ENCODE peak calls at places on chromosomes 1 and 21, in five cellular contexts. One of them, this sample, is unnamed.

GRCh38 chr21:41164981-41165650 is 2.8 kb upstream of the BACE2 start:
- DNase-seq in HepG2: peak
- DNase-seq in GM12878: no peak
- DNase-seq in NT2/D1: no peak
- DNase-seq in H1: no peak
- DNase-seq in this sample: no peak

GRCh38 chr1:205709059-205709398 is 28.7 kb upstream of the SLC45A3 start:
- DNase-seq in HepG2: peak
- DNase-seq in H1: no peak
- DNase-seq in GM12878: no peak
- DNase-seq in NT2/D1: no peak
- DNase-seq in this sample: no peak

GRCh38 chr21:45249626-45250025 is 38.1 kb downstream of the POFUT2 start:
- DNase-seq in NT2/D1: no peak
- DNase-seq in GM12878: no peak
- DNase-seq in H1: no peak
- DNase-seq in HepG2: no peak
- DNase-seq in this sample: no peak

GRCh38 chr1:162323023-162323422 is 53.6 kb downstream of the SPATA46 start:
- DNase-seq in H1: no peak
- DNase-seq in HepG2: no peak
- DNase-seq in NT2/D1: no peak
- DNase-seq in GM12878: no peak
- DNase-seq in this sample: no peak

GRCh38 chr1:3453891-3454810 is at the start of gene ARHGEF16:
- DNase-seq in HepG2: peak
- DNase-seq in GM12878: no peak
- DNase-seq in NT2/D1: peak
- DNase-seq in H1: peak
- DNase-seq in this sample: peak

GRCh38 chr1:209651148-209651547 is 1.1 kb downstream of the LAMB3 start:
- DNase-seq in H1: no peak
- DNase-seq in NT2/D1: peak
- DNase-seq in GM12878: no peak
- DNase-seq in HepG2: no peak
- DNase-seq in this sample: peak

GRCh38 chr1:244254467-244254866 is 197.2 kb downstream of the ADSS2 start:
- DNase-seq in GM12878: no peak
- DNase-seq in H1: no peak
- DNase-seq in HepG2: no peak
- DNase-seq in NT2/D1: no peak
- DNase-seq in this sample: no peak

GRCh38 chr1:247812637-247813036 is 11.3 kb downstream of the OR14A16 start:
- DNase-seq in HepG2: no peak
- DNase-seq in NT2/D1: no peak
- DNase-seq in GM12878: no peak
- DNase-seq in H1: no peak
- DNase-seq in this sample: no peak

GRCh38 chr1:66860529-66860928 is 59.5 kb upstream of the INSL5 start:
- DNase-seq in NT2/D1: no peak
- DNase-seq in GM12878: no peak
- DNase-seq in HepG2: no peak
- DNase-seq in H1: no peak
- DNase-seq in this sample: no peak

GRCh38 chr1:234725177-234726132 is 115.5 kb upstream of the IRF2BP2 start:
- DNase-seq in H1: no peak
- DNase-seq in GM12878: no peak
- DNase-seq in HepG2: no peak
- DNase-seq in NT2/D1: no peak
- DNase-seq in this sample: no peak

GRCh38 chr1:42720868-42721267 is 19.2 kb downstream of the CLDN19 start:
- DNase-seq in HepG2: peak
- DNase-seq in GM12878: no peak
- DNase-seq in NT2/D1: no peak
- DNase-seq in H1: no peak
- DNase-seq in this sample: no peak

GRCh38 chr21:35045539-35046222 is 3.4 kb downstream of the RUNX1 start:
- DNase-seq in H1: no peak
- DNase-seq in NT2/D1: no peak
- DNase-seq in GM12878: no peak
- DNase-seq in HepG2: no peak
- DNase-seq in this sample: no peak

GRCh38 chr1:110012100-110012499 is 22.3 kb upstream of the STRIP1 start:
- DNase-seq in H1: no peak
- DNase-seq in GM12878: peak
- DNase-seq in NT2/D1: no peak
- DNase-seq in HepG2: no peak
- DNase-seq in this sample: no peak

GRCh38 chr1:117171900-117172501 is 38.7 kb downstream of the VTCN1 start:
- DNase-seq in H1: no peak
- DNase-seq in HepG2: peak
- DNase-seq in GM12878: no peak
- DNase-seq in NT2/D1: peak
- DNase-seq in this sample: no peak

GRCh38 chr1:27574871-27575831 is 28.8 kb downstream of the AHDC1 start:
- DNase-seq in HepG2: no peak
- DNase-seq in NT2/D1: peak
- DNase-seq in GM12878: no peak
- DNase-seq in H1: peak
- DNase-seq in this sample: peak

GRCh38 chr1:39576016-39576657 is 453 bp downstream of the PABPC4 start:
- DNase-seq in H1: no peak
- DNase-seq in NT2/D1: no peak
- DNase-seq in HepG2: no peak
- DNase-seq in GM12878: no peak
- DNase-seq in this sample: peak

GRCh38 chr1:43936470-43937151 is 3.0 kb downstream of the ARTN start:
- DNase-seq in GM12878: no peak
- DNase-seq in HepG2: peak
- DNase-seq in NT2/D1: peak
- DNase-seq in H1: peak
- DNase-seq in this sample: no peak

GRCh38 chr1:233993651-233994050 is 89.2 kb downstream of the SLC35F3 start:
- DNase-seq in H1: no peak
- DNase-seq in GM12878: peak
- DNase-seq in NT2/D1: no peak
- DNase-seq in HepG2: no peak
- DNase-seq in this sample: no peak

GRCh38 chr1:162696286-162696862 is 64.1 kb downstream of the DDR2 start:
- DNase-seq in HepG2: peak
- DNase-seq in NT2/D1: peak
- DNase-seq in GM12878: no peak
- DNase-seq in H1: peak
- DNase-seq in this sample: peak

GRCh38 chr1:12121212-12122000 is 45.4 kb upstream of the TNFRSF1B start:
- DNase-seq in GM12878: no peak
- DNase-seq in HepG2: no peak
- DNase-seq in H1: no peak
- DNase-seq in NT2/D1: no peak
- DNase-seq in this sample: no peak

GRCh38 chr1:12126781-12127180 is 40.0 kb upstream of the TNFRSF1B start:
- DNase-seq in GM12878: no peak
- DNase-seq in NT2/D1: no peak
- DNase-seq in H1: no peak
- DNase-seq in HepG2: no peak
- DNase-seq in this sample: no peak

GRCh38 chr1:12124693-12125421 is 41.9 kb upstream of the TNFRSF1B start:
- DNase-seq in GM12878: no peak
- DNase-seq in H1: peak
- DNase-seq in NT2/D1: peak
- DNase-seq in HepG2: peak
- DNase-seq in this sample: peak

GRCh38 chr1:12125422-12126355 is 41.1 kb upstream of the TNFRSF1B start:
- DNase-seq in H1: no peak
- DNase-seq in NT2/D1: no peak
- DNase-seq in HepG2: no peak
- DNase-seq in GM12878: no peak
- DNase-seq in this sample: no peak

DNA sequence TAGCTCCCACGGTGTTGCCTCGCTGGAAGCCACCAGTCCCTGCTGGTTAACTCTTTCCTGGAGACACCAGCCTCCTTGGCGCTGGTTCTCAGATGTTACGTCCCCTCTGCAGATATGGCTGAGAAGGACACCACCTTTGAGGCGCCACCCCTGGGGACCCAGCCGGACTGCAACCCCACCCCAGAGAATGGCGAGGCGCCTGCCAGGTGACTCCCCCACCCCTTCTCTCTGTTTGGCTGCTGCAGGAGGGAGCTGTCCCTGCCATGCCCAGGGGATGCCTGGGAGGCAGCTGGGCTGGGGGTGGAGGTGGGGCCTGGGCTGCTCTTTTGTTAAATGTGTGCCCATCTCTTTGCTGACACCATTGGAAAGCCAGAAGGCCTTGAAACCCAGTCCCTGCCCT is 43.6 kb upstream of the TNFRSF1B start:
- DNase-seq in H1: no peak
- DNase-seq in GM12878: no peak
- DNase-seq in NT2/D1: no peak
- DNase-seq in HepG2: no peak
- DNase-seq in this sample: no peak
- TF ChIP-seq SUZ12 in H1: no peak
- TF ChIP-seq SUZ12 in GM12878: no peak
- TF ChIP-seq SUZ12 in NT2/D1: no peak
- TF ChIP-seq SUZ12 in HepG2: no peak
- TF ChIP-seq SUZ12 in this sample: no peak

GRCh38 chr1:21891081-21891480 is 46.0 kb downstream of the HSPG2 start:
- DNase-seq in NT2/D1: no peak
- DNase-seq in HepG2: no peak
- DNase-seq in H1: no peak
- DNase-seq in GM12878: no peak
- DNase-seq in this sample: no peak
- TF ChIP-seq SUZ12 in NT2/D1: no peak
- TF ChIP-seq SUZ12 in HepG2: no peak
- TF ChIP-seq SUZ12 in H1: no peak
- TF ChIP-seq SUZ12 in GM12878: no peak
- TF ChIP-seq SUZ12 in this sample: no peak

GRCh38 chr1:19858894-19859293 is 23.3 kb upstream of the OTUD3 start:
- DNase-seq in HepG2: no peak
- DNase-seq in GM12878: no peak
- DNase-seq in H1: no peak
- DNase-seq in NT2/D1: no peak
- DNase-seq in this sample: no peak
- TF ChIP-seq SUZ12 in HepG2: no peak
- TF ChIP-seq SUZ12 in GM12878: no peak
- TF ChIP-seq SUZ12 in H1: no peak
- TF ChIP-seq SUZ12 in NT2/D1: no peak
- TF ChIP-seq SUZ12 in this sample: no peak

DNA sequence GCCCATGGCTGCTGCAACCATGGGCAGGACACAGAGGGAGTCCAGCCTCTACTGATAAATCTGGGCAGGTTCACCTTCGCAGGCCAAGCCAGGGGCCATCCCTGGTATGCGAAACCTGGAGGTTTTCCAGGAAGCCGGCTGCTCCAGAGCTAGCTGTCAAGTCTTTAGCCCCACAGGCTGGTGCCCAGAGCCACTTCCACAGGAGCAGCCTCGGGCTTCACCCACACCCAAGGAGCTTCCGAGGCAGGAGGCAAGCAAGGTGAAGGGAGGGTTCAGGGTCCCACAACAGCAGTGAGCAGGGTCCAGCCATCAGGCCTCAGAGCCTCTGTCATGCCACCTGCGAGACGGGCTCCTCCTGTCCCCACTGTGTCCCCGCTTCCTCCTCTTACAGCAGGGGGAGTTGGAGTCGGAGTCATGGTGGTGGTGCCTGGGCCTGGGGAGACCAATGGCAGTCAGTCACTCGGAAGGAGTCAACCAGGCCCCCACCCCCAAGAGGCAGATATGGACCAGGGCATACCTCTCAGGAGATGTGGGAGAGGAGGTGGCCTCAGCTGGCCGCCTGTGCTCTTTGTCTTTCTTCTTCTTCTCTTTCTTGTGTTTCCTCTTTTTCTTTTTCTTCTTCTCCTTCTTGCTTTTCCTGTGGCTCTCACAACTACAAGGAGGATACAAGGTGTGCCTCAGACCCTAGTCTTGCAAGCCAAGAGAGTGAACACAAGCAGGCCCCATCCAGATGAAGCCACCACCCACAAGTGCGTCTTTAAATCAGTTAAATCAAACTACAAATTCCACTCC is 2.1 kb downstream of the C1orf35 start:
- DNase-seq in NT2/D1: no peak
- DNase-seq in H1: peak
- DNase-seq in HepG2: no peak
- DNase-seq in GM12878: no peak
- DNase-seq in this sample: no peak
- TF ChIP-seq SUZ12 in NT2/D1: no peak
- TF ChIP-seq SUZ12 in H1: no peak
- TF ChIP-seq SUZ12 in HepG2: no peak
- TF ChIP-seq SUZ12 in GM12878: no peak
- TF ChIP-seq SUZ12 in this sample: no peak

GRCh38 chr1:97051823-97052222 is 330.2 kb downstream of the PTBP2 start:
- DNase-seq in NT2/D1: no peak
- DNase-seq in H1: no peak
- DNase-seq in GM12878: no peak
- DNase-seq in HepG2: no peak
- DNase-seq in this sample: no peak

GRCh38 chr1:97053275-97053674 is 331.7 kb downstream of the PTBP2 start:
- DNase-seq in GM12878: no peak
- DNase-seq in HepG2: no peak
- DNase-seq in NT2/D1: no peak
- DNase-seq in H1: no peak
- DNase-seq in this sample: no peak

GRCh38 chr1:97050501-97050900 is 328.9 kb downstream of the PTBP2 start:
- DNase-seq in HepG2: no peak
- DNase-seq in GM12878: no peak
- DNase-seq in H1: no peak
- DNase-seq in NT2/D1: peak
- DNase-seq in this sample: peak

GRCh38 chr1:97061604-97062003 is 340.0 kb downstream of the PTBP2 start:
- DNase-seq in NT2/D1: no peak
- DNase-seq in HepG2: no peak
- DNase-seq in H1: no peak
- DNase-seq in GM12878: no peak
- DNase-seq in this sample: no peak

GRCh38 chr1:97056386-97056785 is 334.8 kb downstream of the PTBP2 start:
- DNase-seq in HepG2: no peak
- DNase-seq in H1: no peak
- DNase-seq in NT2/D1: no peak
- DNase-seq in GM12878: no peak
- DNase-seq in this sample: no peak
- TF ChIP-seq SUZ12 in HepG2: no peak
- TF ChIP-seq SUZ12 in H1: no peak
- TF ChIP-seq SUZ12 in NT2/D1: no peak
- TF ChIP-seq SUZ12 in GM12878: no peak
- TF ChIP-seq SUZ12 in this sample: no peak